ENCODE peak calls at places on chromosome 20, in four cellular contexts. X is K562, Z is endothelial cell of umbilical vein, S is GM12878. L is an unnamed sample.

GRCh38 chr20:43304598-43304997 is 114.9 kb upstream of the PTPRT start:
- DNase-seq in X (no peak), Z (no peak), S (no peak), L (no peak)

GRCh38 chr20:62737271-62737761 is 28.7 kb downstream of the NTSR1 start:
- DNase-seq in Z (no peak), S (no peak), X (no peak), L (no peak)

GRCh38 chr20:51700809-51701285 is 67.3 kb downstream of the ATP9A start:
- DNase-seq in Z (peak; percentile 65), X (peak; percentile 43), S (no peak), L (peak; percentile 45)

GRCh38 chr20:62770916-62771315 is 25.4 kb upstream of the MRGBP start:
- DNase-seq in Z (no peak), X (no peak), S (no peak), L (no peak)

GRCh38 chr20:21505810-21506530 is 7.9 kb downstream of the NKX2-2 start:
- DNase-seq in Z (peak; percentile 37), X (peak; percentile 79), S (no peak), L (peak; percentile 20)

GRCh38 chr20:29408034-29408695 is 1849.3 kb upstream of the DEFB115 start:
- DNase-seq in S (no peak), X (no peak), Z (no peak), L (no peak)

GRCh38 chr20:52082612-52083011 is 109.0 kb downstream of the ZFP64 start:
- DNase-seq in Z (no peak), S (no peak), X (no peak), L (no peak)

GRCh38 chr20:48350291-48350988 is 477.4 kb downstream of the PREX1 start:
- DNase-seq in Z (no peak), X (peak; percentile 57), S (no peak), L (no peak)

GRCh38 chr20:54149765-54150264 is 24.0 kb downstream of the CYP24A1 start:
- DNase-seq in S (no peak), X (no peak), Z (no peak), L (no peak)

GRCh38 chr20:44656447-44656846 is 4.9 kb upstream of the ADA start:
- DNase-seq in X (no peak), Z (no peak), S (no peak), L (no peak)

GRCh38 chr20:19491241-19491640 is 266.8 kb upstream of the RIN2 start:
- DNase-seq in S (no peak), Z (no peak), X (no peak), L (no peak)

GRCh38 chr20:48205786-48206185 is 420.5 kb upstream of the SULF2 start:
- DNase-seq in S (no peak), X (no peak), Z (no peak), L (no peak)

GRCh38 chr20:41693136-41693979 is 75.2 kb upstream of the CHD6 start:
- DNase-seq in Z (peak; percentile 89), S (peak; percentile 82), X (peak; percentile 65), L (peak; percentile 89)

GRCh38 chr20:48196486-48196885 is 411.2 kb upstream of the SULF2 start:
- DNase-seq in Z (no peak), X (no peak), S (no peak), L (no peak)

GRCh38 chr20:35952480-35953410 is 1.6 kb downstream of the SCAND1 start:
- DNase-seq in Z (peak; percentile 27), S (no peak), X (no peak), L (peak; percentile 66)

GRCh38 chr20:49636447-49636846 is 68.5 kb upstream of the PTGIS start:
- DNase-seq in X (no peak), S (no peak), Z (no peak), L (no peak)

GRCh38 chr20:23884136-23884770 is 4.7 kb upstream of the CST5 start:
- DNase-seq in X (no peak), Z (no peak), S (no peak), L (no peak)

GRCh38 chr20:11267131-11267761 is 593.4 kb upstream of the JAG1 start:
- DNase-seq in X (peak; percentile 6), S (peak; percentile 79), Z (peak; percentile 94), L (peak; percentile 98)

GRCh38 chr20:10061641-10062040 is 26.9 kb downstream of the ANKEF1 start:
- DNase-seq in X (no peak), S (no peak), Z (no peak), L (no peak)

GRCh38 chr20:23094213-23094896 is 8.2 kb upstream of the CD93 start:
- DNase-seq in S (no peak), Z (no peak), X (no peak), L (no peak)

GRCh38 chr20:54364919-54365318 is 110.5 kb upstream of the DOK5 start:
- DNase-seq in X (no peak), S (no peak), Z (no peak), L (no peak)

GRCh38 chr20:64238115-64238825 is 17.3 kb upstream of the PCMTD2 start:
- DNase-seq in Z (no peak), X (no peak), S (no peak), L (no peak)

GRCh38 chr20:49119972-49120371 is 68.2 kb downstream of the STAU1 start:
- DNase-seq in S (no peak), X (no peak), Z (no peak), L (no peak)

GRCh38 chr20:25049261-25050060 is 8.5 kb downstream of the ACSS1 start:
- DNase-seq in X (no peak), S (no peak), Z (no peak), L (no peak)

GRCh38 chr20:1438361-1438760 is 28.3 kb downstream of the NSFL1C start:
- DNase-seq in X (no peak), S (no peak), Z (no peak), L (no peak)

GRCh38 chr20:43911066-43911465 is 3.6 kb upstream of the TOX2 start:
- DNase-seq in S (no peak), Z (peak; percentile 83), X (no peak), L (peak; percentile 82)

GRCh38 chr20:41497186-41497895 is 120.8 kb downstream of the CHD6 start:
- DNase-seq in S (no peak), Z (no peak), X (no peak), L (peak; percentile 62)

GRCh38 chr20:50663095-50663821 is 28.1 kb downstream of the RIPOR3 start:
- DNase-seq in X (no peak), S (no peak), Z (no peak), L (no peak)

GRCh38 chr20:19457551-19457950 is 245.1 kb downstream of the SLC24A3 start:
- DNase-seq in X (no peak), Z (no peak), S (no peak), L (no peak)

GRCh38 chr20:45254867-45255266 is 503 bp upstream of the SLPI start:
- DNase-seq in S (no peak), Z (no peak), X (no peak), L (peak; percentile 9)

GRCh38 chr20:14334306-14334930 is 3.0 kb downstream of the FLRT3 start:
- DNase-seq in X (no peak), S (no peak), Z (peak; percentile 33), L (peak; percentile 45)

DNA sequence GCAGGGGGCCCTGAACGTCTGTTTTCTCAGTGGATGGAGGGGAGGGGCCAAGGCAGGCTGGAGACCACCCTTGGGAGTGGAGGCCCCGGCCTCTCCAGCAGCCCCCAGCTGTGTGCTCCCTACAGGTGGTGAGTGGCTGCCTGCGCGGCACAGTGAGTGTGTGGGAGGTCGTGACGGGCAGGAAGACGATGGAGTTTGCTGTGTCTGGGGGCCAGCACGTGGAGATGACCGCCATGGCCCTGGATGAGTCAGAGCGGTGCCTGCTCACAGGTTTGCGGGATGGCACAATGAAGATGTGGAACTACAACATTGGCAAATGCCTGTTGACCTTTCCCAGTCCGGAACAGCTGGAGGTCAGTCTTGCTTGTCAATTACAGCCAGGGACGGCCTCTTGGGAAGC is 52.6 kb downstream of the EFCAB8 start:
- DNase-seq in S (no peak), X (no peak), Z (no peak), L (no peak)
- TF ChIP-seq FOS in S (no peak), X (no peak), Z (no peak), L (no peak)

GRCh38 chr20:38092260-38092857 is 58.8 kb downstream of the RPRD1B start:
- DNase-seq in X (no peak), Z (no peak), S (peak; percentile 57), L (no peak)
- H3K9ac ChIP-seq in X (no peak overlapping the region), Z (no peak overlapping the region), S (peak overlapping the region; percentile 29), L (no peak overlapping the region)

GRCh38 chr20:2688041-2688591 is 4.5 kb upstream of the EBF4 start:
- DNase-seq in X (peak; percentile 65), S (no peak), Z (peak; percentile 49), L (peak; percentile 29)
- TF ChIP-seq FOS in X (no peak), S (no peak), Z (no peak), L (no peak)

GRCh38 chr20:33554914-33555420 is 65.1 kb downstream of the CBFA2T2 start:
- DNase-seq in X (no peak), S (peak; percentile 94), Z (peak; percentile 94), L (peak; percentile 99)
- H3K9ac ChIP-seq in X (no peak overlapping the region), S (peak overlapping the region; percentile 26), Z (no peak overlapping the region), L (peak overlapping the region; percentile 48)

GRCh38 chr20:32019563-32020463 is 9.6 kb downstream of the CCM2L start:
- DNase-seq in S (no peak), X (no peak), Z (no peak), L (no peak)

GRCh38 chr20:32021091-32021490 is 10.9 kb downstream of the CCM2L start:
- DNase-seq in X (no peak), Z (no peak), S (no peak), L (no peak)

GRCh38 chr20:32019156-32019510 is 8.9 kb downstream of the CCM2L start:
- DNase-seq in Z (no peak), X (peak; percentile 68), S (no peak), L (no peak)

GRCh38 chr20:32018269-32019155 is 8.3 kb downstream of the CCM2L start:
- DNase-seq in X (peak; percentile 88), S (no peak), Z (peak; percentile 66), L (no peak)

GRCh38 chr20:32017711-32018251 is 7.5 kb downstream of the CCM2L start:
- DNase-seq in Z (no peak), X (peak; percentile 81), S (no peak), L (no peak)
- TF ChIP-seq FOS in Z (no peak), X (no peak), S (no peak), L (no peak)

GRCh38 chr20:58042626-58043025 is 185.8 kb downstream of the ANKRD60 start:
- DNase-seq in Z (no peak), S (no peak), X (no peak), L (no peak)
- H3K9ac ChIP-seq in Z (no peak overlapping the region), S (no peak overlapping the region), X (no peak overlapping the region), L (no peak overlapping the region)

GRCh38 chr20:58982406-58983114 is 1.5 kb downstream of the NELFCD start:
- DNase-seq in Z (no peak), S (no peak), X (no peak), L (no peak)
- TF ChIP-seq FOS in Z (no peak), S (no peak), X (no peak), L (no peak)

L was measured in IMR-90.